ENCODE peak calls at places on chromosomes 5 and 9, in five cellular contexts. One of them, this sample, is unnamed.

GRCh38 chr5:57335092-57335491 is 147.5 kb downstream of the ACTBL2 start:
- DNase-seq in activated T-cell treated with anti-CD3 and anti-CD28 coated beads, Interleukin-2, amount 50 U/mL, for 24 hours: no peak
- DNase-seq in activated T-helper 1 cell treated with anti-CD3 and anti-CD28 coated beads, Interleukin-12 subunit alpha, Interleukin-12 subunit beta, Interleukin-2, Interleukin-4 antibody, amounts not matched to agents 30 ng/mL and 10 ng/mL and 1 ng/mL, durations not matched to agents 14 hours and 24 hours and 36 hours: no peak
- DNase-seq in GM13977: no peak
- DNase-seq in HEK293T: no peak
- DNase-seq in this sample: no peak

GRCh38 chr9:99140685-99141314 is 35.9 kb downstream of the TGFBR1 start:
- DNase-seq in activated T-cell treated with anti-CD3 and anti-CD28 coated beads, Interleukin-2, amount 50 U/mL, for 24 hours: no peak
- DNase-seq in activated T-helper 1 cell treated with anti-CD3 and anti-CD28 coated beads, Interleukin-12 subunit alpha, Interleukin-12 subunit beta, Interleukin-2, Interleukin-4 antibody, amounts not matched to agents 30 ng/mL and 10 ng/mL and 1 ng/mL, durations not matched to agents 14 hours and 24 hours and 36 hours: no peak
- DNase-seq in GM13977: peak
- DNase-seq in HEK293T: peak
- DNase-seq in this sample: no peak

GRCh38 chr5:34627794-34628193 is 28.3 kb upstream of the RAI14 start:
- DNase-seq in activated T-cell treated with anti-CD3 and anti-CD28 coated beads, Interleukin-2, amount 50 U/mL, for 24 hours: no peak
- DNase-seq in activated T-helper 1 cell treated with anti-CD3 and anti-CD28 coated beads, Interleukin-12 subunit alpha, Interleukin-12 subunit beta, Interleukin-2, Interleukin-4 antibody, amounts not matched to agents 30 ng/mL and 10 ng/mL and 1 ng/mL, durations not matched to agents 14 hours and 24 hours and 36 hours: no peak
- DNase-seq in GM13977: no peak
- DNase-seq in HEK293T: no peak
- DNase-seq in this sample: no peak

GRCh38 chr5:161397448-161397847 is 149.1 kb downstream of the GABRB2 start:
- DNase-seq in activated T-cell treated with anti-CD3 and anti-CD28 coated beads, Interleukin-2, amount 50 U/mL, for 24 hours: no peak
- DNase-seq in activated T-helper 1 cell treated with anti-CD3 and anti-CD28 coated beads, Interleukin-12 subunit alpha, Interleukin-12 subunit beta, Interleukin-2, Interleukin-4 antibody, amounts not matched to agents 30 ng/mL and 10 ng/mL and 1 ng/mL, durations not matched to agents 14 hours and 24 hours and 36 hours: no peak
- DNase-seq in GM13977: no peak
- DNase-seq in HEK293T: no peak
- DNase-seq in this sample: no peak

GRCh38 chr5:131541071-131541470 is 94.0 kb downstream of the RAPGEF6 start:
- DNase-seq in activated T-cell treated with anti-CD3 and anti-CD28 coated beads, Interleukin-2, amount 50 U/mL, for 24 hours: no peak
- DNase-seq in activated T-helper 1 cell treated with anti-CD3 and anti-CD28 coated beads, Interleukin-12 subunit alpha, Interleukin-12 subunit beta, Interleukin-2, Interleukin-4 antibody, amounts not matched to agents 30 ng/mL and 10 ng/mL and 1 ng/mL, durations not matched to agents 14 hours and 24 hours and 36 hours: no peak
- DNase-seq in GM13977: no peak
- DNase-seq in HEK293T: no peak
- DNase-seq in this sample: no peak

GRCh38 chr5:74035521-74035937 is 409.5 kb downstream of the ARHGEF28 start:
- DNase-seq in activated T-cell treated with anti-CD3 and anti-CD28 coated beads, Interleukin-2, amount 50 U/mL, for 24 hours: no peak
- DNase-seq in activated T-helper 1 cell treated with anti-CD3 and anti-CD28 coated beads, Interleukin-12 subunit alpha, Interleukin-12 subunit beta, Interleukin-2, Interleukin-4 antibody, amounts not matched to agents 30 ng/mL and 10 ng/mL and 1 ng/mL, durations not matched to agents 14 hours and 24 hours and 36 hours: no peak
- DNase-seq in GM13977: peak
- DNase-seq in HEK293T: peak
- DNase-seq in this sample: no peak

GRCh38 chr5:87229780-87230179 is 37.9 kb upstream of the RASA1 start:
- DNase-seq in activated T-cell treated with anti-CD3 and anti-CD28 coated beads, Interleukin-2, amount 50 U/mL, for 24 hours: no peak
- DNase-seq in activated T-helper 1 cell treated with anti-CD3 and anti-CD28 coated beads, Interleukin-12 subunit alpha, Interleukin-12 subunit beta, Interleukin-2, Interleukin-4 antibody, amounts not matched to agents 30 ng/mL and 10 ng/mL and 1 ng/mL, durations not matched to agents 14 hours and 24 hours and 36 hours: no peak
- DNase-seq in GM13977: no peak
- DNase-seq in HEK293T: no peak
- DNase-seq in this sample: no peak

GRCh38 chr5:82358454-82358853 is 80.3 kb upstream of the RPS23 start:
- DNase-seq in activated T-cell treated with anti-CD3 and anti-CD28 coated beads, Interleukin-2, amount 50 U/mL, for 24 hours: no peak
- DNase-seq in activated T-helper 1 cell treated with anti-CD3 and anti-CD28 coated beads, Interleukin-12 subunit alpha, Interleukin-12 subunit beta, Interleukin-2, Interleukin-4 antibody, amounts not matched to agents 30 ng/mL and 10 ng/mL and 1 ng/mL, durations not matched to agents 14 hours and 24 hours and 36 hours: no peak
- DNase-seq in GM13977: no peak
- DNase-seq in HEK293T: no peak
- DNase-seq in this sample: no peak

GRCh38 chr5:69285448-69286116 is 47.0 kb downstream of the CCDC125 start:
- DNase-seq in activated T-cell treated with anti-CD3 and anti-CD28 coated beads, Interleukin-2, amount 50 U/mL, for 24 hours: no peak
- DNase-seq in activated T-helper 1 cell treated with anti-CD3 and anti-CD28 coated beads, Interleukin-12 subunit alpha, Interleukin-12 subunit beta, Interleukin-2, Interleukin-4 antibody, amounts not matched to agents 30 ng/mL and 10 ng/mL and 1 ng/mL, durations not matched to agents 14 hours and 24 hours and 36 hours: no peak
- DNase-seq in GM13977: no peak
- DNase-seq in HEK293T: peak
- DNase-seq in this sample: no peak

GRCh38 chr5:164498393-164498792 is 993.0 kb downstream of the MAT2B start:
- DNase-seq in activated T-cell treated with anti-CD3 and anti-CD28 coated beads, Interleukin-2, amount 50 U/mL, for 24 hours: no peak
- DNase-seq in activated T-helper 1 cell treated with anti-CD3 and anti-CD28 coated beads, Interleukin-12 subunit alpha, Interleukin-12 subunit beta, Interleukin-2, Interleukin-4 antibody, amounts not matched to agents 30 ng/mL and 10 ng/mL and 1 ng/mL, durations not matched to agents 14 hours and 24 hours and 36 hours: no peak
- DNase-seq in GM13977: no peak
- DNase-seq in HEK293T: no peak
- DNase-seq in this sample: no peak

GRCh38 chr5:111234125-111234524 is 9.9 kb downstream of the CAMK4 start:
- DNase-seq in activated T-cell treated with anti-CD3 and anti-CD28 coated beads, Interleukin-2, amount 50 U/mL, for 24 hours: no peak
- DNase-seq in activated T-helper 1 cell treated with anti-CD3 and anti-CD28 coated beads, Interleukin-12 subunit alpha, Interleukin-12 subunit beta, Interleukin-2, Interleukin-4 antibody, amounts not matched to agents 30 ng/mL and 10 ng/mL and 1 ng/mL, durations not matched to agents 14 hours and 24 hours and 36 hours: no peak
- DNase-seq in GM13977: no peak
- DNase-seq in HEK293T: no peak
- DNase-seq in this sample: no peak

GRCh38 chr5:96668725-96669124 is 6.5 kb downstream of the CAST start:
- DNase-seq in activated T-cell treated with anti-CD3 and anti-CD28 coated beads, Interleukin-2, amount 50 U/mL, for 24 hours: no peak
- DNase-seq in activated T-helper 1 cell treated with anti-CD3 and anti-CD28 coated beads, Interleukin-12 subunit alpha, Interleukin-12 subunit beta, Interleukin-2, Interleukin-4 antibody, amounts not matched to agents 30 ng/mL and 10 ng/mL and 1 ng/mL, durations not matched to agents 14 hours and 24 hours and 36 hours: no peak
- DNase-seq in GM13977: no peak
- DNase-seq in HEK293T: no peak
- DNase-seq in this sample: no peak

GRCh38 chr9:111970827-111971226 is 74.2 kb downstream of the UGCG start:
- DNase-seq in activated T-cell treated with anti-CD3 and anti-CD28 coated beads, Interleukin-2, amount 50 U/mL, for 24 hours: no peak
- DNase-seq in activated T-helper 1 cell treated with anti-CD3 and anti-CD28 coated beads, Interleukin-12 subunit alpha, Interleukin-12 subunit beta, Interleukin-2, Interleukin-4 antibody, amounts not matched to agents 30 ng/mL and 10 ng/mL and 1 ng/mL, durations not matched to agents 14 hours and 24 hours and 36 hours: no peak
- DNase-seq in GM13977: no peak
- DNase-seq in HEK293T: no peak
- DNase-seq in this sample: no peak

GRCh38 chr9:132166599-132166998 is 4.7 kb downstream of the NTNG2 start:
- DNase-seq in activated T-cell treated with anti-CD3 and anti-CD28 coated beads, Interleukin-2, amount 50 U/mL, for 24 hours: no peak
- DNase-seq in activated T-helper 1 cell treated with anti-CD3 and anti-CD28 coated beads, Interleukin-12 subunit alpha, Interleukin-12 subunit beta, Interleukin-2, Interleukin-4 antibody, amounts not matched to agents 30 ng/mL and 10 ng/mL and 1 ng/mL, durations not matched to agents 14 hours and 24 hours and 36 hours: no peak
- DNase-seq in GM13977: no peak
- DNase-seq in HEK293T: no peak
- DNase-seq in this sample: no peak

This sample was measured in aorta.